ENCODE peak calls at places on chromosomes 5 and 9, in seven cellular contexts. X is hepatocyte; J is stomach; M is thyroid gland; K is right lobe of liver; P is tibial nerve; C is CD8-positive, alpha-beta T cell. G is an unnamed sample. For H3K4me1, the result is how much of the 10 kb centered on the place peaks cover.

GRCh38 chr9:134509306-134509705 is 132.3 kb upstream of the COL5A1 start:
- DNase-seq in C (no peak), K (no peak), J (no peak), M (no peak), P (no peak), X (no peak), G (no peak)

GRCh38 chr5:73617510-73618279 is 8.3 kb upstream of the ARHGEF28 start:
- DNase-seq in K (no peak), P (no peak), J (peak), C (no peak), X (peak), M (no peak), G (no peak)

GRCh38 chr5:157603333-157604190 is 28.0 kb upstream of the ADAM19 start:
- DNase-seq in X (no peak), P (no peak), K (no peak), J (no peak), M (no peak), C (peak), G (no peak)

GRCh38 chr9:79428422-79428821 is 143.3 kb upstream of the TLE4 start:
- DNase-seq in J (no peak), P (no peak), M (no peak), C (no peak), X (no peak), K (no peak), G (no peak)

GRCh38 chr9:133509179-133510083 is 15.3 kb downstream of the MYMK start:
- DNase-seq in P (no peak), X (peak), J (peak), C (peak), M (peak), K (peak), G (no peak)

GRCh38 chr5:175921066-175921730 is 46.9 kb downstream of the THOC3 start:
- DNase-seq in M (no peak), P (no peak), C (no peak), K (no peak), X (no peak), J (no peak), G (no peak)

GRCh38 chr9:113011911-113012381 is at the start of gene ZNF883:
- DNase-seq in C (peak), X (peak), P (no peak), J (peak), K (peak), M (peak), G (peak)

GRCh38 chr5:129306725-129307124 is 153.4 kb upstream of the ADAMTS19 start:
- DNase-seq in K (no peak), P (no peak), M (no peak), C (no peak), J (no peak), X (no peak), G (no peak)

GRCh38 chr5:115758356-115758755 is 58.1 kb downstream of the CDO1 start:
- DNase-seq in J (no peak), M (no peak), X (no peak), C (no peak), K (no peak), P (no peak), G (no peak)

GRCh38 chr5:7541898-7542297 is 146.0 kb downstream of the ADCY2 start:
- DNase-seq in K (no peak), C (no peak), M (no peak), P (no peak), J (no peak), X (no peak), G (no peak)

GRCh38 chr9:133609311-133610098 is at the start of gene FAM163B:
- DNase-seq in M (peak), J (no peak), C (peak), X (peak), K (no peak), P (no peak), G (no peak)

GRCh38 chr5:147530801-147531389 is 21.0 kb upstream of the DPYSL3 start:
- DNase-seq in K (no peak), J (no peak), P (no peak), X (no peak), C (no peak), M (no peak), G (no peak)

GRCh38 chr5:171946382-171946781 is 60.1 kb downstream of the FBXW11 start:
- DNase-seq in J (no peak), X (no peak), C (no peak), P (no peak), M (no peak), K (no peak), G (no peak)

GRCh38 chr5:73274870-73275756 is 102.1 kb downstream of the TMEM174 start:
- DNase-seq in J (no peak), C (no peak), K (no peak), X (peak), M (no peak), P (peak), G (no peak)

GRCh38 chr9:90300901-90301688 is 341.5 kb downstream of the DIRAS2 start:
- DNase-seq in K (no peak), C (no peak), M (no peak), J (peak), X (peak), P (no peak), G (no peak)

GRCh38 chr9:15231788-15232635 is 75.0 kb downstream of the TTC39B start:
- DNase-seq in P (no peak), K (no peak), X (peak), C (no peak), M (peak), J (no peak), G (no peak)

GRCh38 chr9:26508897-26509296 is 383.7 kb downstream of the CAAP1 start:
- DNase-seq in P (no peak), K (no peak), M (no peak), C (no peak), X (no peak), J (no peak), G (no peak)

GRCh38 chr9:16150501-16150900 is 597.7 kb downstream of the CCDC171 start:
- DNase-seq in P (no peak), K (no peak), J (no peak), X (peak), C (no peak), M (no peak), G (no peak)

GRCh38 chr9:115999498-115999897 is 154.1 kb upstream of the PAPPA start:
- DNase-seq in P (no peak), X (no peak), C (no peak), K (no peak), J (no peak), M (no peak), G (no peak)

GRCh38 chr5:137462816-137463520 is 36.2 kb downstream of the SPOCK1 start:
- DNase-seq in X (no peak), P (no peak), M (no peak), C (no peak), K (no peak), J (no peak), G (no peak)

GRCh38 chr9:137497921-137498719 is 39.0 kb upstream of the NSMF start:
- DNase-seq in J (no peak), C (no peak), K (no peak), M (no peak), X (no peak), P (no peak), G (no peak)

GRCh38 chr5:66958126-66958983 is 238.2 kb downstream of the CD180 start:
- DNase-seq in K (no peak), X (no peak), M (no peak), J (no peak), C (no peak), P (no peak), G (no peak)

GRCh38 chr9:108683245-108683644 is 172.5 kb downstream of the ACTL7B start:
- DNase-seq in J (no peak), K (no peak), X (no peak), M (no peak), C (no peak), P (no peak), G (no peak)

GRCh38 chr9:38062498-38063362 is 6.3 kb downstream of the SHB start:
- DNase-seq in X (peak), K (no peak), J (no peak), M (no peak), P (no peak), C (no peak), G (no peak)

GRCh38 chr5:141814064-141814982 is 63.9 kb downstream of the PCDH1 start:
- DNase-seq in X (peak), J (peak), C (no peak), P (no peak), M (peak), K (peak), G (peak)

GRCh38 chr9:132551556-132551955 is 30.9 kb upstream of the BARHL1 start:
- DNase-seq in X (peak), J (no peak), P (no peak), M (no peak), C (no peak), K (no peak), G (no peak)

GRCh38 chr9:78131969-78132687 is 100.5 kb upstream of the GNAQ start:
- DNase-seq in K (no peak), J (no peak), X (no peak), P (no peak), M (no peak), C (no peak), G (no peak)

GRCh38 chr9:113454914-113455761 is 8.4 kb upstream of the RGS3 start:
- DNase-seq in M (peak), J (peak), P (no peak), C (no peak), K (no peak), X (peak), G (no peak)

GRCh38 chr5:139882961-139883539 is 87.4 kb downstream of the PSD2 start:
- DNase-seq in J (no peak), M (no peak), X (peak), K (no peak), C (no peak), P (no peak), G (no peak)

GRCh38 chr5:178067705-178068104 is 45.6 kb upstream of the N4BP3 start:
- DNase-seq in K (no peak), X (no peak), M (no peak), C (no peak), J (no peak), P (no peak), G (no peak)

GRCh38 chr5:9115093-9115492 is 430.8 kb downstream of the SEMA5A start:
- DNase-seq in K (no peak), X (no peak), P (no peak), C (no peak), J (no peak), M (no peak), G (no peak)

GRCh38 chr5:180348316-180348715 is 4.8 kb downstream of the GFPT2 start:
- DNase-seq in K (no peak), M (no peak), C (no peak), P (no peak), J (no peak), X (no peak), G (no peak)

GRCh38 chr5:181223729-181224389 is 778 bp downstream of the TRIM41 start:
- DNase-seq in M (peak), C (no peak), P (no peak), K (peak), J (peak), X (peak), G (peak)

DNA sequence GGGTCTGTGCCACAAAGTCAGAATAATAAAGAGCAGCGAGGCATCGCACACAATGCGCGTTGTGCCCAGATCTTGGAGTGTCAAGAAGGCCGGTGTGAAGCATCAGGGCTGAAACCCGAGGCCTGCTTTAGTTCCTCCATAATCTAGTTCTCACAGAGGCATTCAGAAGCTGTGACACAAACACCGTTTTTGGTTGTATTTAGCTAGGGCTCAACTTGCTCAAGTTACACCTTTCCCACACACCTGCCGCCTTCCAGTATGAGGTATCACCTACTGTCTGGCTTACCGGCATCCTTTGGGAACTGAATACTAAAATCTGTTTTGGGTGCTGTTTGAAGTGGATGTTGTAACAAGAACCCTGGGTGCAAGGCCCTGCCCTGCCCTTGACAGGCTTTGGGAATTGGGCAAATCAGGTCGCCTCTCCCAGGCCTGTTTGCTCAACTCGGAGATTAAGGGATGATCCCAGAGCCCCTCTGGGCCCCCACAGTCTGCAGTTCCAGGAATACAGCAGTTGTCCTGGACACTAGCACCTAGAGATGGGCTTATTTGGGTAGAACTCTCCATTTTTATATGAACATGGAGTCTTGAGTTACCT is 27.0 kb downstream of the SLC25A25 start:
- DNase-seq in J (no peak), P (no peak), K (peak), C (no peak), M (no peak), X (no peak), G (no peak)
- H3K4me1 ChIP-seq in J (half or more), P (half or more), K (under half), C (half or more), M (under half), X (under half), G (half or more)

DNA sequence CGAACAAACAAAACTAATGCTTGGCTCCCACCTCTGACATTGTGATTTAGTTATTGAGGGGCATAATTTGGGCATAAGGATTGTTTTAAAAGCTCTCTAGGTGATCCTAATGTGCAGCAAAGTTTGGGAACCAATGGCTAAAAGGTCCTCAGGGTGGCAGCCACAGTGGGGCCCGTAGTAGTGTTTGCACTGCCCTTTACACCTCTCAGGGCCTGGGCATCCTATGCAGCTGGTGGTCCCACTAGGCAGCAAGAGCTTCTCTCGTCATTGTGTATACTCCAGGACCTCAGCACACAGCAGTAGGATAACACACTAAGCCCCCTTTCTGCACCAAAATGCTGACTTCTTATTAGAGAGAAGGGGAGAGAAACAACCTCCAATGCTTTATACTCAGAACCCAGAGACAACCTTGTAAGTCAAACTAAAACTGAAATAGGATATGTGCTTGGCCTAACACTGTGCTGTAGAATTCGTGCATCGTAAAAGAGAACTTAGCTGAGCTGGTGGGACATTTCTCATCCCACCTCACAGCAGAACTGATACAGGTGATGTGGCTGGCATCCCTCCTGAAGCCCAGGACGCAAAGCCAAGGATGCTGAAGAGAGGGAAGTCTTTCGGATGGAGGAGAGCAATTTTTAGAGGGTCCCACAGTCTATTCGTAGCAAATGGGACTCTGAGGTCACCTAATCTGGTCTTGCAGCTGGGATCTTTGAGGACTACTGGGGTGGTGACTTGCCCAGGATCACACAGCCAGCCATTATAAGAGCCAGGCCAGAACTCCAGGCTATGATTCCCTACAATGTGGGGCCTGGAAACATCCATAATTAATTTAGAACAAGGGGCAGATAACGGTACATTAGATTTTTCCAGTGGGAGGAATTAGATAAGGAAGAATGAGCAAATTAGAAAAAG is 1.2 kb downstream of the GLRX start:
- DNase-seq in J (no peak), X (no peak), C (no peak), M (no peak), K (no peak), P (no peak), G (no peak)
- H3K27ac ChIP-seq in J (peak), X (peak), C (peak), M (peak), K (peak), P (peak), G (peak)

DNA sequence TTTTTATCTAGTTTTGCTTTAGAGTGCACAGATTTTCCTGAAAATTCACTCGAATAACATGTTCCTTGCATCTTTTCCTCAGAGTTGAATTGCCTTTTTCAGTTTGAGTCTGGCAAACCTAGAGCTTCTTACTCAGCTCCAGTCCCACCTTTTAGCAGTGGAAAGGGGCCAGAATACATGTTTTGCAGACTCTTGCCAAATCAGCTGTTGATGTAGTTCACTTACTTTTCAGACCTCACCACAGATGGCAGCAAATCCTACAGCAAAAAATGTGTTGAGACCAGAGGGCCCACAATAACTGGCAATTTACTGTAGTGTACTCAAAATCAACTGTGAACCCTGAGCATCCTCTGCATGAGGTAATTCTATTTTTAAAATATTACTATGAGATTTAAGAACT is 545.2 kb upstream of the ACO1 start:
- DNase-seq in J (no peak), X (peak), M (no peak), P (no peak), C (no peak), K (no peak), G (no peak)
- TF ChIP-seq CTCF in J (no peak), X (peak), M (no peak), P (no peak), C (no peak), K (no peak), G (no peak)

DNA sequence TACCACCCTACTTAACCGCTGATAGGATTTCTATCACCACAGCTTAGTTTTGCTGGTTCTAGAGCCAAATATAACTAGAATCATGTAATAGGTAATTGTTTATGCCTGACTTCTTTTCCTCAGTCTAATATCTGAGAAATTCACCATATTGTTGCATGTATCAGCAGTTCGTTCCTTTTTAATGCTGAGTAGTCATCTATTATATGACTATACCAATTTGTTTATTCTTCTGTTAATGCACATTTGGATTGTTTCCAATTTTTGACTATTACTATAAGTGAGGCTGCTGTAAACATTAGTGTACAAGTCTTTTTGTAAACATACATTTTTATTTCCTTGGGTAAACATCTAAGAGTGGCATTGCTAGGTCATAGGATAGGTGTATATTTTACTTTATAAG is 25.9 kb downstream of the CSNK1G3 start:
- DNase-seq in P (no peak), M (no peak), C (no peak), J (no peak), X (no peak), K (no peak), G (no peak)
- H3K4me1 ChIP-seq in P (under half), M (under half), C (under half), J (under half), X (under half), K (under half), G (under half)

GRCh38 chr9:93288341-93288740 is 104.4 kb downstream of the WNK2 start:
- DNase-seq in P (no peak), J (peak), M (no peak), X (no peak), K (no peak), C (no peak), G (peak)

GRCh38 chr9:93290495-93291434 is 106.8 kb downstream of the WNK2 start:
- DNase-seq in C (no peak), P (no peak), M (no peak), K (no peak), X (no peak), J (no peak), G (peak)

GRCh38 chr9:93287189-93287552 is 103.2 kb downstream of the WNK2 start:
- DNase-seq in P (no peak), C (no peak), J (no peak), X (no peak), M (no peak), K (no peak), G (no peak)

GRCh38 chr9:93287593-93287992 is 103.7 kb downstream of the WNK2 start:
- DNase-seq in M (no peak), C (no peak), J (no peak), X (no peak), P (no peak), K (no peak), G (no peak)

DNA sequence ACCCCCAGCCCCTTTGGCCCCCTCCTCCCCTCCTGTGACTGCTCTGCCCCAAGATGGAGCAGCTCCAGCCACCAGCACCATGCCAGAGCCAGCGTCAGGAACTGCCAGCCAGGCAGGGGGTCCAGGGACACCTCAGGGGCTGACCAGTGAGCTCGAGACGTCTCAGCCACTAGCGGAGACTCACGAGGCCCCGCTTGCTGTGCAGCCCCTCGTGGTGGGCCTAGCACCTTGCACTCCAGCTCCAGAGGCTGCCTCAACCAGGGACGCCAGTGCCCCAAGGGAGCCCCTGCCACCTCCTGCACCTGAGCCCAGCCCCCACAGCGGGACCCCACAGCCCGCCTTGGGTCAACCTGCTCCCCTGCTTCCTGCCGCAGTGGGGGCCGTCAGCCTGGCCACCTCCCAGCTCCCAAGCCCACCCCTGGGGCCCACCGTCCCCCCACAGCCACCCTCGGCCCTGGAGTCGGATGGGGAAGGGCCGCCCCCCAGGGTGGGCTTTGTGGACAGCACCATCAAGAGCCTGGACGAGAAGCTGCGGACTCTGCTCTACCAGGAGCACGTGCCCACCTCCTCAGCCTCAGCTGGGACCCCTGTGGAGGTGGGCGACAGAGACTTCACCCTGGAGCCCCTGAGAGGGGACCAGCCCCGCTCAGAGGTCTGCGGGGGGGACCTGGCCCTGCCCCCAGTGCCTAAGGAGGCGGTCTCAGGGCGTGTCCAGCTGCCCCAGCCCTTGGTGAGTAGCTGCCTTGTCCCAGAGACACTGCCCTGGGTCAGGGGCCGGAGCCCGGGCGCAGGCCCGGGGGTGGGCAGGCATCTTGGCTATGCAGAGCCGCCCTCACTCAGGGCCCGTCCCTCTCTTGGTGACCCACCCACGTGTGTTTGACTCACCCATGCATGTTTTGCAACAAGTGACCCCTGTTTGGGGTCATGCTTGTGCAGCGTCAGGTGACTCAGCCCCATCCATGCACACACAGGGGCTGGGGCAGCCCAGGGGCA is 105.2 kb downstream of the WNK2 start:
- DNase-seq in J (no peak), P (no peak), X (peak), M (no peak), K (no peak), C (no peak), G (peak)
- H3K27ac ChIP-seq in J (no peak), P (peak), X (no peak), M (no peak), K (no peak), C (no peak), G (no peak)